ENCODE peak calls at places on chromosomes 7 and 10, in five cellular contexts. One of them, this sample, is unnamed.

GRCh38 chr10:7411671-7412481 is 1.0 kb upstream of the SFMBT2 start:
- DNase-seq in K562: no peak
- DNase-seq in A549: no peak
- DNase-seq in HepG2: no peak
- DNase-seq in GM12878: no peak
- DNase-seq in this sample: peak

GRCh38 chr10:87092356-87092860 is 2.2 kb downstream of the GLUD1 start:
- DNase-seq in HepG2: no peak
- DNase-seq in GM12878: no peak
- DNase-seq in A549: no peak
- DNase-seq in K562: no peak
- DNase-seq in this sample: peak

GRCh38 chr10:121195524-121195910 is 344.4 kb downstream of the WDR11 start:
- DNase-seq in HepG2: no peak
- DNase-seq in K562: no peak
- DNase-seq in GM12878: no peak
- DNase-seq in A549: no peak
- DNase-seq in this sample: no peak

GRCh38 chr7:37489703-37490102 is 41.0 kb upstream of the ELMO1 start:
- DNase-seq in A549: no peak
- DNase-seq in GM12878: no peak
- DNase-seq in K562: no peak
- DNase-seq in HepG2: no peak
- DNase-seq in this sample: peak

GRCh38 chr10:71740069-71740468 is 20.5 kb upstream of the C10orf105 start:
- DNase-seq in A549: no peak
- DNase-seq in GM12878: no peak
- DNase-seq in K562: no peak
- DNase-seq in HepG2: no peak
- DNase-seq in this sample: no peak

GRCh38 chr7:129615018-129615417 is 3.5 kb downstream of the NRF1 start:
- DNase-seq in HepG2: peak
- DNase-seq in GM12878: peak
- DNase-seq in A549: no peak
- DNase-seq in K562: no peak
- DNase-seq in this sample: no peak

GRCh38 chr10:92799591-92799990 is 48.7 kb upstream of the EXOC6 start:
- DNase-seq in A549: no peak
- DNase-seq in HepG2: no peak
- DNase-seq in GM12878: no peak
- DNase-seq in K562: no peak
- DNase-seq in this sample: no peak

GRCh38 chr7:78020131-78020873 is 221.7 kb downstream of the PHTF2 start:
- DNase-seq in GM12878: peak
- DNase-seq in HepG2: peak
- DNase-seq in K562: peak
- DNase-seq in A549: peak
- DNase-seq in this sample: peak

GRCh38 chr7:99394188-99394502 is 14.3 kb downstream of the PDAP1 start:
- DNase-seq in A549: no peak
- DNase-seq in K562: no peak
- DNase-seq in GM12878: no peak
- DNase-seq in HepG2: no peak
- DNase-seq in this sample: no peak

GRCh38 chr7:5773661-5774086 is 7.8 kb downstream of the RNF216 start:
- DNase-seq in HepG2: peak
- DNase-seq in GM12878: no peak
- DNase-seq in A549: no peak
- DNase-seq in K562: peak
- DNase-seq in this sample: no peak

GRCh38 chr7:137851361-137851945 is 4.7 kb upstream of the DGKI start:
- DNase-seq in A549: no peak
- DNase-seq in K562: no peak
- DNase-seq in GM12878: no peak
- DNase-seq in HepG2: no peak
- DNase-seq in this sample: no peak

GRCh38 chr10:89466599-89467035 is 52.2 kb downstream of the IFIT5 start:
- DNase-seq in K562: no peak
- DNase-seq in GM12878: no peak
- DNase-seq in HepG2: peak
- DNase-seq in A549: no peak
- DNase-seq in this sample: peak

GRCh38 chr10:54081950-54082349 is 719.1 kb downstream of the PCDH15 start:
- DNase-seq in A549: no peak
- DNase-seq in HepG2: no peak
- DNase-seq in GM12878: no peak
- DNase-seq in K562: no peak
- DNase-seq in this sample: no peak

GRCh38 chr10:124748206-124748605 is 4.0 kb upstream of the FAM53B start:
- DNase-seq in A549: no peak
- DNase-seq in GM12878: no peak
- DNase-seq in K562: no peak
- DNase-seq in HepG2: no peak
- DNase-seq in this sample: no peak

GRCh38 chr10:100945754-100946153 is 23.6 kb upstream of the SEMA4G start:
- DNase-seq in K562: no peak
- DNase-seq in A549: no peak
- DNase-seq in HepG2: no peak
- DNase-seq in GM12878: no peak
- DNase-seq in this sample: no peak

GRCh38 chr7:104627516-104627915 is 299.1 kb downstream of the LHFPL3 start:
- DNase-seq in GM12878: no peak
- DNase-seq in A549: no peak
- DNase-seq in K562: no peak
- DNase-seq in HepG2: no peak
- DNase-seq in this sample: peak

GRCh38 chr7:27171636-27172387 is 2.3 kb downstream of the HOXA10 start:
- DNase-seq in HepG2: no peak
- DNase-seq in GM12878: no peak
- DNase-seq in K562: no peak
- DNase-seq in A549: no peak
- DNase-seq in this sample: peak

GRCh38 chr10:108244443-108245228 is 1080.1 kb upstream of the SORCS1 start:
- DNase-seq in A549: no peak
- DNase-seq in GM12878: no peak
- DNase-seq in HepG2: no peak
- DNase-seq in K562: no peak
- DNase-seq in this sample: no peak

GRCh38 chr10:70315276-70315675 is 31.5 kb upstream of the NPFFR1 start:
- DNase-seq in HepG2: no peak
- DNase-seq in A549: no peak
- DNase-seq in K562: no peak
- DNase-seq in GM12878: no peak
- DNase-seq in this sample: no peak

GRCh38 chr10:28796606-28797512 is 119.5 kb downstream of the BAMBI start:
- DNase-seq in HepG2: no peak
- DNase-seq in K562: peak
- DNase-seq in GM12878: no peak
- DNase-seq in A549: no peak
- DNase-seq in this sample: no peak

GRCh38 chr10:14588084-14588937 is 186.4 kb downstream of the FAM107B start:
- DNase-seq in GM12878: no peak
- DNase-seq in A549: peak
- DNase-seq in K562: no peak
- DNase-seq in HepG2: peak
- DNase-seq in this sample: no peak

GRCh38 chr7:29968683-29969457 is 20.7 kb downstream of the SCRN1 start:
- DNase-seq in K562: no peak
- DNase-seq in A549: no peak
- DNase-seq in HepG2: no peak
- DNase-seq in GM12878: no peak
- DNase-seq in this sample: no peak

GRCh38 chr10:122163182-122164027 is 107.7 kb upstream of the BTBD16 start:
- DNase-seq in HepG2: no peak
- DNase-seq in A549: no peak
- DNase-seq in K562: no peak
- DNase-seq in GM12878: no peak
- DNase-seq in this sample: peak

GRCh38 chr7:28685660-28686417 is 272.3 kb downstream of the TRIL start:
- DNase-seq in K562: peak
- DNase-seq in A549: peak
- DNase-seq in GM12878: no peak
- DNase-seq in HepG2: peak
- DNase-seq in this sample: peak

GRCh38 chr10:7625836-7626235 is 40.9 kb downstream of the ITIH5 start:
- DNase-seq in HepG2: no peak
- DNase-seq in A549: no peak
- DNase-seq in GM12878: no peak
- DNase-seq in K562: no peak
- DNase-seq in this sample: no peak

GRCh38 chr10:73359492-73359891 is 828 bp upstream of the CFAP70 start:
- DNase-seq in A549: no peak
- DNase-seq in GM12878: no peak
- DNase-seq in HepG2: no peak
- DNase-seq in K562: no peak
- DNase-seq in this sample: no peak

GRCh38 chr10:73358331-73359279 is at the start of gene CFAP70:
- DNase-seq in GM12878: peak
- DNase-seq in A549: peak
- DNase-seq in HepG2: peak
- DNase-seq in K562: no peak
- DNase-seq in this sample: peak

DNA sequence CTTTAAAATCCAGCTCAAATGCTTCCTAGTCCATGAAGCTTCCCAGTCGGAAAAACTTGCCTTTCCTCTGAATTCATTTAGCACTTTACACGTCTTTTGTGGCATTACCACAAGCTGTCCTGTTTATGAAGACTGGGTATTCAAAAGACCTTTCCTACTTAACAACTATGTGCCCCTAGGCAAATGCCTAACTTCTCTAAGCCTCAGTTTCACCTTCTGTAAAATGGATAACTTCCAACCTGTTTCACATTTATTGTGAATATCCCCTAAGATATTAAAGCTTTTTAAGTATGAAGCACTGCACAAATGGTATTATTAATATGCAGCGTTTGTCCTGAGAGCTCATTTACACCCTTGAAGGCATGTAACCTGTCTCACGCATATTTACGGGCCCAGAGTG is 843 bp downstream of the CFAP70 start:
- DNase-seq in HepG2: no peak
- DNase-seq in K562: no peak
- DNase-seq in A549: no peak
- DNase-seq in GM12878: no peak
- DNase-seq in this sample: no peak
- H3K4me2 ChIP-seq in HepG2: peak
- H3K4me2 ChIP-seq in K562: no peak
- H3K4me2 ChIP-seq in A549: peak
- H3K4me2 ChIP-seq in GM12878: peak
- H3K4me2 ChIP-seq in this sample: peak

GRCh38 chr10:130739016-130739756 is 572.3 kb downstream of the TCERG1L start:
- DNase-seq in A549: no peak
- DNase-seq in K562: no peak
- DNase-seq in GM12878: no peak
- DNase-seq in HepG2: no peak
- DNase-seq in this sample: no peak

GRCh38 chr10:130739757-130740145 is 571.8 kb downstream of the TCERG1L start:
- DNase-seq in HepG2: no peak
- DNase-seq in K562: no peak
- DNase-seq in A549: no peak
- DNase-seq in GM12878: no peak
- DNase-seq in this sample: no peak

GRCh38 chr10:130740788-130741785 is 570.4 kb downstream of the TCERG1L start:
- DNase-seq in A549: no peak
- DNase-seq in HepG2: no peak
- DNase-seq in GM12878: no peak
- DNase-seq in K562: no peak
- DNase-seq in this sample: no peak

GRCh38 chr10:130740166-130740565 is 571.4 kb downstream of the TCERG1L start:
- DNase-seq in HepG2: no peak
- DNase-seq in K562: no peak
- DNase-seq in A549: no peak
- DNase-seq in GM12878: no peak
- DNase-seq in this sample: no peak

GRCh38 chr10:130737622-130738021 is 573.9 kb downstream of the TCERG1L start:
- DNase-seq in HepG2: no peak
- DNase-seq in GM12878: no peak
- DNase-seq in K562: peak
- DNase-seq in A549: no peak
- DNase-seq in this sample: peak
- TF ChIP-seq JUNB in HepG2: no peak
- TF ChIP-seq JUNB in GM12878: no peak
- TF ChIP-seq JUNB in K562: no peak
- TF ChIP-seq JUNB in A549: no peak
- TF ChIP-seq JUNB in this sample: no peak

GRCh38 chr7:7510814-7511213 is 24.9 kb downstream of the COL28A1 start:
- DNase-seq in HepG2: no peak
- DNase-seq in A549: no peak
- DNase-seq in K562: no peak
- DNase-seq in GM12878: no peak
- DNase-seq in this sample: no peak

GRCh38 chr7:7504910-7505704 is 30.6 kb downstream of the COL28A1 start:
- DNase-seq in A549: no peak
- DNase-seq in K562: no peak
- DNase-seq in GM12878: no peak
- DNase-seq in HepG2: no peak
- DNase-seq in this sample: no peak

GRCh38 chr7:7505936-7506335 is 29.7 kb downstream of the COL28A1 start:
- DNase-seq in HepG2: no peak
- DNase-seq in GM12878: no peak
- DNase-seq in A549: no peak
- DNase-seq in K562: no peak
- DNase-seq in this sample: no peak
- H3K4me2 ChIP-seq in HepG2: no peak
- H3K4me2 ChIP-seq in GM12878: no peak
- H3K4me2 ChIP-seq in A549: no peak
- H3K4me2 ChIP-seq in K562: no peak
- H3K4me2 ChIP-seq in this sample: no peak

GRCh38 chr10:64288404-64288803 is 767.2 kb downstream of the REEP3 start:
- DNase-seq in K562: no peak
- DNase-seq in GM12878: no peak
- DNase-seq in HepG2: no peak
- DNase-seq in A549: no peak
- DNase-seq in this sample: no peak

GRCh38 chr10:64283621-64284020 is 762.4 kb downstream of the REEP3 start:
- DNase-seq in A549: no peak
- DNase-seq in HepG2: no peak
- DNase-seq in GM12878: no peak
- DNase-seq in K562: no peak
- DNase-seq in this sample: no peak

GRCh38 chr10:64286533-64286932 is 765.3 kb downstream of the REEP3 start:
- DNase-seq in GM12878: no peak
- DNase-seq in K562: no peak
- DNase-seq in A549: no peak
- DNase-seq in HepG2: no peak
- DNase-seq in this sample: no peak
- TF ChIP-seq JUNB in GM12878: no peak
- TF ChIP-seq JUNB in K562: no peak
- TF ChIP-seq JUNB in A549: no peak
- TF ChIP-seq JUNB in HepG2: no peak
- TF ChIP-seq JUNB in this sample: no peak